ENCODE peak calls at places on chromosome 14, in four cellular contexts. One of them, this sample, is unnamed.

GRCh38 chr14:68318788-68319187 is 474.1 kb downstream of the ZFP36L1 start:
- DNase-seq in astrocyte of the cerebellum: no peak
- DNase-seq in effector CD4-positive, alpha-beta T cell: no peak
- DNase-seq in HCT116: no peak
- DNase-seq in this sample: no peak

GRCh38 chr14:55673048-55673447 is 93.0 kb downstream of the KTN1 start:
- DNase-seq in astrocyte of the cerebellum: no peak
- DNase-seq in effector CD4-positive, alpha-beta T cell: no peak
- DNase-seq in HCT116: no peak
- DNase-seq in this sample: no peak

GRCh38 chr14:104919993-104920315 is 4.7 kb upstream of the PLD4 start:
- DNase-seq in astrocyte of the cerebellum: no peak
- DNase-seq in effector CD4-positive, alpha-beta T cell: no peak
- DNase-seq in HCT116: no peak
- DNase-seq in this sample: no peak

GRCh38 chr14:59278111-59278510 is 89.6 kb downstream of the DAAM1 start:
- DNase-seq in astrocyte of the cerebellum: peak
- DNase-seq in effector CD4-positive, alpha-beta T cell: no peak
- DNase-seq in HCT116: peak
- DNase-seq in this sample: peak

GRCh38 chr14:56215180-56215579 is 97.0 kb downstream of the PELI2 start:
- DNase-seq in astrocyte of the cerebellum: no peak
- DNase-seq in effector CD4-positive, alpha-beta T cell: no peak
- DNase-seq in HCT116: no peak
- DNase-seq in this sample: no peak

GRCh38 chr14:52473557-52473956 is 78.7 kb downstream of the TXNDC16 start:
- DNase-seq in astrocyte of the cerebellum: peak
- DNase-seq in effector CD4-positive, alpha-beta T cell: no peak
- DNase-seq in HCT116: peak
- DNase-seq in this sample: peak

GRCh38 chr14:95045836-95046430 is 111.4 kb downstream of the DICER1 start:
- DNase-seq in astrocyte of the cerebellum: no peak
- DNase-seq in effector CD4-positive, alpha-beta T cell: no peak
- DNase-seq in HCT116: no peak
- DNase-seq in this sample: no peak

GRCh38 chr14:78978896-78979295 is 808.7 kb downstream of the NRXN3 start:
- DNase-seq in astrocyte of the cerebellum: no peak
- DNase-seq in effector CD4-positive, alpha-beta T cell: no peak
- DNase-seq in HCT116: no peak
- DNase-seq in this sample: no peak

GRCh38 chr14:54226103-54226502 is 170.7 kb upstream of the CDKN3 start:
- DNase-seq in astrocyte of the cerebellum: no peak
- DNase-seq in effector CD4-positive, alpha-beta T cell: no peak
- DNase-seq in HCT116: no peak
- DNase-seq in this sample: peak

GRCh38 chr14:76203086-76204001 is 51.6 kb downstream of the GPATCH2L start:
- DNase-seq in astrocyte of the cerebellum: peak
- DNase-seq in effector CD4-positive, alpha-beta T cell: no peak
- DNase-seq in HCT116: no peak
- DNase-seq in this sample: peak

GRCh38 chr14:73503648-73504047 is 12.9 kb downstream of the RIOX1 start:
- DNase-seq in astrocyte of the cerebellum: no peak
- DNase-seq in effector CD4-positive, alpha-beta T cell: no peak
- DNase-seq in HCT116: no peak
- DNase-seq in this sample: no peak

GRCh38 chr14:59107819-59108218 is 80.6 kb upstream of the DAAM1 start:
- DNase-seq in astrocyte of the cerebellum: no peak
- DNase-seq in effector CD4-positive, alpha-beta T cell: no peak
- DNase-seq in HCT116: no peak
- DNase-seq in this sample: no peak

GRCh38 chr14:31045501-31046080 is 19.4 kb upstream of the STRN3 start:
- DNase-seq in astrocyte of the cerebellum: no peak
- DNase-seq in effector CD4-positive, alpha-beta T cell: no peak
- DNase-seq in HCT116: no peak
- DNase-seq in this sample: no peak

GRCh38 chr14:68392393-68393085 is 400.3 kb downstream of the ZFP36L1 start:
- DNase-seq in astrocyte of the cerebellum: no peak
- DNase-seq in effector CD4-positive, alpha-beta T cell: no peak
- DNase-seq in HCT116: no peak
- DNase-seq in this sample: no peak

GRCh38 chr14:93587330-93587729 is 156.6 kb downstream of the UNC79 start:
- DNase-seq in astrocyte of the cerebellum: no peak
- DNase-seq in effector CD4-positive, alpha-beta T cell: no peak
- DNase-seq in HCT116: no peak
- DNase-seq in this sample: no peak

GRCh38 chr14:55832122-55832911 is 252.3 kb downstream of the KTN1 start:
- DNase-seq in astrocyte of the cerebellum: no peak
- DNase-seq in effector CD4-positive, alpha-beta T cell: no peak
- DNase-seq in HCT116: no peak
- DNase-seq in this sample: no peak